ENCODE peak calls at places on chromosomes 6 and 20, in eight cellular contexts. X is CD4-positive, CD25-positive, alpha-beta regulatory T cell; L is NCI-H1417; F is left ventricle myocardium superior; S is NCI-H460; T is heart left ventricle; D is type B pancreatic cell; Q is stimulated activated CD8-positive, alpha-beta memory T cell treated with anti-CD3 and anti-CD28 coated beads, Interleukin-12 subunit alpha, Interleukin-12 subunit beta, amount 100 ng/mL, for 4 hours. J is an unnamed sample.

GRCh38 chr6:156652231-156652750 is 124.9 kb upstream of the ARID1B start:
- DNase-seq in X (no peak), L (no peak), F (no peak), S (no peak), T (no peak), D (no peak), Q (no peak), J (no peak)

GRCh38 chr6:140736227-140736626 is 1361.8 kb upstream of the CITED2 start:
- DNase-seq in X (no peak), L (peak), F (no peak), S (no peak), T (no peak), D (no peak), Q (no peak), J (no peak)

GRCh38 chr6:170446841-170447560 is 106.1 kb downstream of the PSMB1 start:
- DNase-seq in X (no peak), L (peak), F (no peak), S (no peak), T (no peak), D (peak), Q (no peak), J (no peak)

GRCh38 chr6:128124713-128125112 is 223.9 kb upstream of the THEMIS start:
- DNase-seq in X (no peak), L (no peak), F (no peak), S (no peak), T (no peak), D (no peak), Q (no peak), J (no peak)

GRCh38 chr6:169843991-169844390 is 92.6 kb downstream of the ERMARD start:
- DNase-seq in X (no peak), L (no peak), F (no peak), S (no peak), T (no peak), D (peak), Q (no peak), J (no peak)

GRCh38 chr6:106540907-106541306 is 88.4 kb downstream of the RTN4IP1 start:
- DNase-seq in X (no peak), L (no peak), F (no peak), S (no peak), T (no peak), D (no peak), Q (no peak), J (no peak)

GRCh38 chr20:37516697-37517370 is 4.2 kb upstream of the NNAT start:
- DNase-seq in X (no peak), L (peak), F (no peak), S (no peak), T (no peak), D (no peak), Q (no peak), J (no peak)

GRCh38 chr6:17178754-17179153 is 76.9 kb downstream of the STMND1 start:
- DNase-seq in X (no peak), L (no peak), F (no peak), S (no peak), T (no peak), D (no peak), Q (no peak), J (no peak)

GRCh38 chr6:1911476-1911875 is 301.8 kb downstream of the FOXC1 start:
- DNase-seq in X (no peak), L (no peak), F (no peak), S (no peak), T (no peak), D (no peak), Q (no peak), J (no peak)

GRCh38 chr6:130516604-130517003 is 150.8 kb downstream of the TMEM200A start:
- DNase-seq in X (no peak), L (no peak), F (no peak), S (no peak), T (no peak), D (no peak), Q (no peak), J (no peak)

GRCh38 chr20:33154252-33154651 is 13.7 kb upstream of the BPIFA2 start:
- DNase-seq in X (no peak), L (no peak), F (no peak), S (no peak), T (no peak), D (peak), Q (no peak), J (no peak)

GRCh38 chr6:36662827-36663256 is 15.7 kb upstream of the CDKN1A start:
- DNase-seq in X (no peak), L (no peak), F (no peak), S (no peak), T (no peak), D (no peak), Q (no peak), J (no peak)

GRCh38 chr6:23890543-23891227 is 235.3 kb upstream of the NRSN1 start:
- DNase-seq in X (no peak), L (no peak), F (no peak), S (no peak), T (no peak), D (no peak), Q (no peak), J (no peak)

GRCh38 chr6:35419431-35419830 is 32.7 kb upstream of the FANCE start:
- DNase-seq in X (peak), L (no peak), F (no peak), S (no peak), T (no peak), D (no peak), Q (no peak), J (no peak)

GRCh38 chr6:103273048-103273447 is 1586.7 kb downstream of the HACE1 start:
- DNase-seq in X (no peak), L (no peak), F (no peak), S (peak), T (no peak), D (no peak), Q (no peak), J (no peak)

GRCh38 chr6:56091159-56091869 is 156.1 kb downstream of the COL21A1 start:
- DNase-seq in X (no peak), L (no peak), F (no peak), S (no peak), T (peak), D (no peak), Q (no peak), J (no peak)

GRCh38 chr6:33073431-33073871 is at the start of gene HLA-DPA1:
- DNase-seq in X (peak), L (no peak), F (no peak), S (no peak), T (peak), D (no peak), Q (no peak), J (no peak)

GRCh38 chr6:18471232-18471964 is 84.2 kb downstream of the RNF144B start:
- DNase-seq in X (no peak), L (no peak), F (no peak), S (no peak), T (no peak), D (no peak), Q (no peak), J (no peak)

GRCh38 chr6:75735491-75736186 is 13.4 kb upstream of the MYO6 start:
- DNase-seq in X (no peak), L (no peak), F (no peak), S (no peak), T (no peak), D (no peak), Q (no peak), J (no peak)

GRCh38 chr6:77834591-77834996 is 181.8 kb downstream of the MEI4 start:
- DNase-seq in X (no peak), L (no peak), F (no peak), S (no peak), T (no peak), D (no peak), Q (no peak), J (no peak)

GRCh38 chr6:299050-299980 is 7.0 kb downstream of the DUSP22 start:
- DNase-seq in X (no peak), L (no peak), F (no peak), S (no peak), T (no peak), D (no peak), Q (no peak), J (no peak)

GRCh38 chr6:150409576-150410066 is 40.8 kb downstream of the IYD start:
- DNase-seq in X (no peak), L (peak), F (peak), S (no peak), T (peak), D (no peak), Q (no peak), J (no peak)

GRCh38 chr6:36829919-36830544 is 9.2 kb downstream of the CPNE5 start:
- DNase-seq in X (no peak), L (no peak), F (peak), S (no peak), T (peak), D (no peak), Q (no peak), J (no peak)

GRCh38 chr6:161254754-161255253 is 19.1 kb downstream of the AGPAT4 start:
- DNase-seq in X (no peak), L (no peak), F (no peak), S (no peak), T (no peak), D (no peak), Q (no peak), J (no peak)

GRCh38 chr6:133227344-133227743 is 13.8 kb upstream of the EYA4 start:
- DNase-seq in X (no peak), L (no peak), F (no peak), S (no peak), T (no peak), D (no peak), Q (no peak), J (no peak)

GRCh38 chr6:131914234-131914633 is 36.9 kb downstream of the CCN2 start:
- DNase-seq in X (no peak), L (no peak), F (no peak), S (no peak), T (no peak), D (no peak), Q (no peak), J (no peak)

GRCh38 chr20:21548390-21549035 is 34.6 kb upstream of the NKX2-2 start:
- DNase-seq in X (peak), L (peak), F (no peak), S (no peak), T (no peak), D (peak), Q (no peak), J (no peak)